ENCODE peak calls at places on chromosome 19, in seven cellular contexts. W is activated CD8-positive, alpha-beta T cell treated with anti-CD3 and anti-CD28 coated beads for 36 hours; S is CD4-positive, alpha-beta T cell; M is hepatocyte; R is breast epithelium; Q is glutamatergic neuron; D is tibial nerve. L is an unnamed sample.

GRCh38 chr19:45496349-45496953 is 396 bp downstream of the RTN2 start:
- DNase-seq in W (peak), S (peak), M (peak), R (no peak), Q (peak), D (no peak), L (peak)

GRCh38 chr19:50046649-50047503 is 21.1 kb downstream of the ZNF473 start:
- DNase-seq in W (peak), S (peak), M (no peak), R (no peak), Q (peak), D (peak), L (no peak)

GRCh38 chr19:13441810-13442512 is 64.3 kb downstream of the CACNA1A start:
- DNase-seq in W (peak), S (peak), M (peak), R (peak), Q (no peak), D (no peak), L (peak)

GRCh38 chr19:41792513-41793413 is 3.6 kb upstream of the CEACAM3 start:
- DNase-seq in W (peak), S (peak), M (peak), R (peak), Q (peak), D (no peak), L (peak)

GRCh38 chr19:54536956-54537355 is 34.3 kb downstream of the LAIR2 start:
- DNase-seq in W (no peak), S (no peak), M (no peak), R (no peak), Q (no peak), D (no peak), L (no peak)

GRCh38 chr19:41327499-41328156 is 17.7 kb downstream of the CCDC97 start:
- DNase-seq in W (peak), S (peak), M (no peak), R (peak), Q (no peak), D (no peak), L (peak)

GRCh38 chr19:41511628-41512027 is 64.3 kb upstream of the CEACAM21 start:
- DNase-seq in W (no peak), S (no peak), M (no peak), R (no peak), Q (no peak), D (no peak), L (no peak)

GRCh38 chr19:53057904-53058579 is 13.5 kb downstream of the ERVV-2 start:
- DNase-seq in W (peak), S (no peak), M (peak), R (no peak), Q (peak), D (no peak), L (no peak)

GRCh38 chr19:2823646-2824045 is 4.0 kb downstream of the ZNF554 start:
- DNase-seq in W (no peak), S (no peak), M (no peak), R (no peak), Q (no peak), D (no peak), L (no peak)

GRCh38 chr19:58535857-58536256 is 8.0 kb upstream of the TRIM28 start:
- DNase-seq in W (no peak), S (no peak), M (no peak), R (no peak), Q (no peak), D (no peak), L (no peak)

GRCh38 chr19:38912600-38913514 is 871 bp upstream of the CCER2 start:
- DNase-seq in W (peak), S (no peak), M (no peak), R (no peak), Q (no peak), D (no peak), L (no peak)

GRCh38 chr19:46718157-46718933 is 1.4 kb upstream of the PRKD2 start:
- DNase-seq in W (peak), S (peak), M (peak), R (no peak), Q (no peak), D (no peak), L (peak)

GRCh38 chr19:23283925-23284324 is 33.7 kb upstream of the ZNF724 start:
- DNase-seq in W (peak), S (peak), M (peak), R (peak), Q (peak), D (no peak), L (peak)

GRCh38 chr19:33684550-33685303 is 63.0 kb downstream of the CHST8 start:
- DNase-seq in W (no peak), S (no peak), M (no peak), R (peak), Q (peak), D (no peak), L (no peak)

DNA sequence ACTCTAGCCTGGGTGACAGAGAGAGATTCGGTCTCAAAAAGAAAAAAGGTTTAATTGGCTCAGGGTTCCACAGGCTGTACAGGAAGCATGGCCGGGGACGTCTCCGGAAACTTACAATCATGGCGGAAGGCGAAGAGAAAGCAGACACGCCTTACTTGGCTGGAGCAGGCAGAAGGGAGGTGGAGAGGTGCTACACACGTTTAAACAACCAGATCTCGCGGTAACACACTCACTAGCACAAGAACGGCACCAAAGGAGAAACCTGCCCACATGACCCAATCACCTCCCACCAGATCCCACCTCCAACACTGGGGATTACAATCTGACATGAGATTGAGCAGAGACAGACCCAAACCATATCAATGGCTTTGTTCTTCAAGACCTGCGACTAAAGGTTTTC is 12.8 kb downstream of the CASP14 start:
- DNase-seq in W (no peak), S (no peak), M (no peak), R (no peak), Q (no peak), D (no peak), L (no peak)
- TF ChIP-seq CTCF in W (no peak), S (no peak), M (no peak), R (no peak), Q (no peak), D (no peak), L (no peak)

DNA sequence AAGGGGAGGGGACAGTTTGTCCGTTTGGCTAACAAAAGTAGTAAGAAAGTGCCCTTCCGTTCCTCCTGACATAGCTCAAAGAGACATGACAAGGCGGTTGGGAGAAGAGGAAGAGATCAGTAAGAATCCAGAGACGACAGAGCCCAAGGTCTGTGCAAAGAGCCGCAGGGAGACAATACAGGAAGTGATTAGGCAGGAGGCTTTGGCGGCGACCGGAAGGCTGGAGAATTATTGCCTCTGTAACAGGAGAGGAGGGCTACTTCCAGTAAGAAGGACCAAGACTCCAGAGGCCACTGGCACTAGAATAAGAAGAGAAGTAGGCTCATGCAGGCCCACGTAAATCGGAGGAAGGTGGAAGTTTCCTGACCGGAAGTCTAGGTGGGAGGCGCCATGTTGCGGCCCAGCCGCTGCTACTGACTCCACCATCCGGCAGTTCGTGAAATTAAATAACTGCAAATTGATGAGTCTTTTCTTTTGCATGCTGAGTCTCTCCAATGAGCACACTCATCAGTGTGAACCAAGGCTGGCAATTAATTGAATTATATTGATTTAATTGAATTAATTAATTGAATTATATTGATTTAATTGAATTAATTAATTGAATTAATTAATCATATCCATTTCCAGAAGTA is 9.9 kb downstream of the RFX2 start:
- DNase-seq in W (peak), S (no peak), M (no peak), R (no peak), Q (no peak), D (no peak), L (no peak)
- TF ChIP-seq CTCF in W (no peak), S (no peak), M (no peak), R (no peak), Q (no peak), D (no peak), L (peak)

DNA sequence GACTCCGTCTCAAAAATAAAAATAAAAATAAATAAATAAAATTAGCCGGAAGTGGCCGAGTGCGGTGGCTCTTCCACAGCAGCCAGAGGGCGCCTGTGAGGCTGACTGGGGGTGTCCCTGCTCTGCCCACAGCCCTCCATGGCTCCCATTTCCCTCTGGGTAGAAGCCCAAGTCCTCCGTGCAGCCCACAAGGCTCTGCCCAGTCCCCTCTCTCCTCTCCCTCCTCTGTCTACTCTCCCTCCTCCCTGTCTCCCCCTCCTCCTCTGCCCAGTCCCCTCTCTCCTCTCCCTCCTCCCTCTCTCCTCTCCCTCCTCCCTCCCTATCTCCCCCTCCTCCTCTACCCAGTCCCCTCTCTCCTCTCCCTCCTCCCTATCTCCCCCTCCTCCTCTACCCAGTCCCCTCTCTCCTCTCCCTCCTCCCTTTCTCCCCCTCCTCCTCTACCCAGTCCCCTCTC is 20.4 kb downstream of the MISP start:
- DNase-seq in W (peak), S (no peak), M (peak), R (no peak), Q (peak), D (no peak), L (peak)
- TF ChIP-seq CTCF in W (peak), S (no peak), M (peak), R (no peak), Q (peak), D (peak), L (peak)

GRCh38 chr19:30664358-30665058 is 292.3 kb downstream of the ZNF536 start:
- DNase-seq in W (no peak), S (no peak), M (peak), R (no peak), Q (no peak), D (no peak), L (no peak)
- TF ChIP-seq CTCF in W (no peak), S (no peak), M (peak), R (no peak), Q (peak), D (peak), L (no peak)

DNA sequence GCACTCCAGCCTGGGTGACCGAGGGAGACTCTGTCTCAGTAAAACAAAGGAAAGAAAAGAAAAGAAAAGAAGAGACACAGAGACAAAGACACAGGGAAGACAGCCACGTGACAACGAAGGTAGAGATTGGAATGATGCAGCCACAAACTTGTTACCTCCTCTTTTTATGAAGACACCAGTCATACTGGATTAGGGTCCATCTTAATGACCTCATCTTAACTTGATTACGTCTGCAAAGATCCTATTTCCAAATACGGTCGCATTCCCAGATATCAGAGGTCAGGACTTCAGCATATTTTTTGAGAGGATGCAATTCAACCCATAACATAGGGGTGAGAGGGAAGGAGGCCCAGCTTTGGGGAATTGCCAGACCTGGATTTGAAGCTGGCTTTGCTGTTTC is 4.1 kb downstream of the ZNRF4 start:
- DNase-seq in W (no peak), S (no peak), M (no peak), R (no peak), Q (no peak), D (no peak), L (no peak)
- TF ChIP-seq CTCF in W (no peak), S (no peak), M (no peak), R (no peak), Q (no peak), D (no peak), L (no peak)

DNA sequence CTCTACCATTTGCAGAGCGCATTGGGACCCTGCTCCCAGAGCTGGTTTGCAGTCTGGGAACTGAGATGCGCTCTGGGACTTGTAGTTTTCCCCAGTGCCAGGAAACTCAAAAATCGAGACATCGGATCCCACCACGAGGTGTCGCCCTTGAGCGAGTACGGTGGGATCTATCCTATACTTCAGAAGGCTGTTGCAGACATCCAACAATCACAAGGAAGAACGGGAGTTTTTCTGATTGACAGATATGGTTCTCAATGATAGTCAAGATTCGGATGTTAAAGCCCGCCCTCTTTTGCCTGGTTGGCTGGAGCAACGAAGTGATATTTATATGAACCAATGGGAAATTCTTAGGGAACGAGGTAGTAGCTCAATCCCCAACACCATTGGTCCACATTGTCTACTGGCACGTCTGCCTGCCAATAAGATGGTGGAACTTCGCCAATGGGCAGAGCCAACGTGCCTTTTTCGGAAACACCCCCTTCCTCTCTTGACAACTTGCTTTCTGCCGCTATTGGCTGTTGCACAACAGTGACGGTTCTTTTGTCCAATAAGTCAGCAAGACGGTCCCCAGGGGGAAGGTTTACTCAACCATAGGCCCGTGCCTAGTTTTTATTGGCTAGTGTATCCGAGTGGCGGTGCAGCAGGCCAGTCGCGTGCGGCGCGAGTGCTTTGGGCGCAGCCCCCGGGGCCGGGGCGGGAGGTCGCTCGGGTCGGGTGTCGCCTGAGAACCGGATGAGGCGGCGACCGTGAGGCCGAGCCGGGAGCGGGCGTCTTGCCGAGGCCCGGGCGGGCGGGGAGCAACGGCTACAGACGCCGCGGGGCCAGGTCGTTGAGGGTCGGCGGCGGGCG is at the start of gene DNM2:
- DNase-seq in W (peak), S (peak), M (peak), R (peak), Q (peak), D (peak), L (peak)
- TF ChIP-seq CTCF in W (peak), S (peak), M (peak), R (peak), Q (peak), D (peak), L (peak)

L was measured in GM13977.